ENCODE peak calls at places on chromosomes 16 and 17, in nine cellular contexts. F, U, V, X, N, A, Y, B and W are unnamed samples.

GRCh38 chr16:57513371-57514102 is 22.8 kb downstream of the CCDC102A start:
- DNase-seq in X (no peak), V (no peak), A (peak), B (peak), Y (peak), N (no peak), U (no peak), F (no peak), W (no peak)

GRCh38 chr17:47717261-47717697 is 15.8 kb upstream of the TBX21 start:
- DNase-seq in F (no peak), A (no peak), V (no peak), B (no peak), U (no peak), Y (no peak), X (no peak), N (no peak), W (no peak)

GRCh38 chr16:11637320-11637719 is 30.9 kb upstream of the SNN start:
- DNase-seq in U (no peak), B (no peak), F (no peak), N (no peak), Y (no peak), V (no peak), A (no peak), X (no peak), W (no peak)

GRCh38 chr16:85124636-85125346 is 12.5 kb upstream of the CIBAR2 start:
- DNase-seq in B (no peak), A (no peak), U (no peak), N (no peak), V (no peak), X (no peak), Y (no peak), F (no peak), W (no peak)

GRCh38 chr17:50133769-50134099 is 3.8 kb upstream of the SAMD14 start:
- DNase-seq in A (no peak), X (no peak), U (peak), B (no peak), N (no peak), V (no peak), F (no peak), Y (no peak), W (no peak)

GRCh38 chr16:64445649-64446048 is 676.2 kb downstream of the CDH11 start:
- DNase-seq in A (no peak), B (no peak), V (peak), X (peak), Y (no peak), F (no peak), U (no peak), N (no peak), W (no peak)

GRCh38 chr17:79600613-79601221 is 10.1 kb downstream of the RBFOX3 start:
- DNase-seq in U (no peak), V (no peak), N (no peak), B (no peak), F (no peak), Y (no peak), X (no peak), A (no peak), W (no peak)

GRCh38 chr17:72502940-72503341 is 382.1 kb downstream of the SOX9 start:
- DNase-seq in B (no peak), U (no peak), N (no peak), V (peak), X (no peak), Y (no peak), A (no peak), F (peak), W (peak)

GRCh38 chr17:6796887-6797490 is 21.0 kb downstream of the FBXO39 start:
- DNase-seq in N (no peak), U (no peak), F (peak), A (no peak), Y (no peak), V (no peak), B (no peak), X (no peak), W (peak)

DNA sequence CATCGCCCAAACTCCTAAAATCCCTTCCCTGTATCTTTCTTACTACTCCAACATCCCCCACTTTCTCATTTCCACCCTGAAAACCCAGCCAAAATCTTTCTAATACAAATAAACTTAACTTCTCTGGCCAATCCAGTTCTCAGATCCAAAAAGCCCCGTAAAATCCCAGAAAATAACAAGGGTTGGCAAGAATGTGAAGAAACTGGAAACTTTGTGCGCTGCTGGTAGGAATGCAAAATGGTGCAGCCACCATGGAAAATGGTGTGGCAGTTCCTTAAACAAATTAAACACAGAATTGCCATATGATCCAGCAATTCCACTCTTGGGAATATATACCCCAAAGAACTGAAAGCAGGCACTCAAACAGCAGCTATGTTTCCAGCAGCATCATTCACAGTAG is 24.1 kb downstream of the LRRC75A start:
- DNase-seq in N (no peak), B (no peak), V (no peak), F (no peak), A (no peak), X (no peak), U (no peak), Y (no peak), W (no peak)
- TF ChIP-seq CTCF in N (no peak), B (no peak), V (no peak), F (no peak), A (peak), X (no peak), U (no peak), Y (no peak), W (no peak)

GRCh38 chr17:74565116-74565515 is 2.2 kb downstream of the CD300H start:
- DNase-seq in U (no peak), Y (no peak), A (no peak), X (no peak), N (no peak), V (no peak), B (no peak), F (no peak), W (no peak)

GRCh38 chr17:74568116-74568873 is 986 bp upstream of the CD300H start:
- DNase-seq in X (peak), U (no peak), Y (no peak), F (no peak), N (no peak), V (no peak), A (no peak), B (no peak), W (peak)

GRCh38 chr17:74567397-74567796 is at the start of gene CD300H:
- DNase-seq in V (no peak), A (no peak), Y (no peak), U (no peak), N (no peak), F (no peak), B (no peak), X (no peak), W (no peak)

GRCh38 chr17:74569001-74569391 is 1.7 kb upstream of the CD300H start:
- DNase-seq in U (no peak), V (no peak), Y (no peak), N (no peak), F (no peak), X (no peak), A (no peak), B (no peak), W (no peak)

GRCh38 chr17:74566132-74566753 is 1.1 kb downstream of the CD300H start:
- DNase-seq in F (peak), Y (peak), U (peak), B (no peak), X (peak), N (peak), A (peak), V (peak), W (peak)
- TF ChIP-seq CTCF in F (peak), Y (peak), U (no peak), B (peak), X (peak), N (no peak), A (peak), V (peak), W (peak)

DNA sequence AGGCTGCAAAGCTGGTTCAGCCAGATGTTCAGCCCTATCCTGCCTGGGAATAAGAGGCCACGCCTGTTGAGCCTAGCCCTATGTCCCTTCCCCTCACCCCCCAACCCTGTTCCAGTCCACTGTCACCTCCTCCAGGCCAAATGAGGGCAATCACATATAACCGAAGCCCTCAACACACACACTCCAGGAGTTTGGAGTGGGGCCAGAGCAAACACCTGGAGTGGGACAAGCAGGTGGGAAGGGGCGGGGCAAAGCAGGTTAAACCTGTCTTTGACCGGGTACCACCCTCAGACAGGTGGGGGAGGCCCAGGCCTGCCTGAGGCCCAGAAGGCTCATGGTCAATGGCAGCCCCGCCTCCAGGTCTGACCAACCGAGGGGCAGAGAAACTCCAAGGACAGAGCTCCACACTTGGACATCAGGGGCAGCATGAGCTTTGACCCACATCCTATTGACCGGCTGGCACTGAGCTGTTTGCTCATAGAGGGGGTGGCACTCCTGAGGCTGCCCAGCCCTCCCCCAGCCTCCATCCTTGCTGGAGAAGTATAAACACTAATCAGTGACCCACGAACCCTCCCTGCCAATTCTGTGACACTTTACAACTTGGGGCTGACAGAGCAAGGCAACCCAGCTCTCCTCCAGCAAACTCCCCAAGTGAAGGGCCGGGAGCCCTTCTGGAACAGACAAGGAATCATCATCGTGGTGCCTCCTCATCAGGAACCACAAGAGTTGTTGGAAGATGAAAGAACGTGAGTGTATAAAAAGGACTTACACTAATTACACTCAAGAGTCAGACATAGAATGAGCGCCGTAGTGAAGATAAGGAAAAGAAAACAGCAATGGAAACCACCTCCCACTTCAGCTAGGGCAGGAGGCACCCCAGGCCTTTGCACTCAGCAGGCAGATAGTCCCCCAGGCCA is 1.5 kb downstream of the ESRP2 start:
- DNase-seq in U (peak), V (no peak), F (peak), A (peak), Y (no peak), N (no peak), X (no peak), B (peak), W (no peak)
- TF ChIP-seq CTCF in U (no peak), V (peak), F (no peak), A (no peak), Y (no peak), N (no peak), X (no peak), B (no peak), W (no peak)

GRCh38 chr17:28397275-28397674 is 8.7 kb downstream of the SLC46A1 start:
- DNase-seq in V (no peak), B (no peak), N (no peak), Y (no peak), U (no peak), A (no peak), X (no peak), F (no peak), W (no peak)

GRCh38 chr17:28395968-28396367 is 10.0 kb downstream of the SLC46A1 start:
- DNase-seq in V (no peak), U (peak), N (no peak), Y (no peak), A (no peak), X (no peak), B (no peak), F (no peak), W (no peak)

GRCh38 chr17:28395426-28395825 is 10.6 kb downstream of the SLC46A1 start:
- DNase-seq in B (no peak), A (no peak), V (no peak), X (no peak), N (no peak), U (peak), F (no peak), Y (no peak), W (no peak)

GRCh38 chr17:28397687-28398279 is 8.2 kb downstream of the SLC46A1 start:
- DNase-seq in U (peak), V (no peak), B (no peak), Y (no peak), N (no peak), X (no peak), A (no peak), F (no peak), W (no peak)

DNA sequence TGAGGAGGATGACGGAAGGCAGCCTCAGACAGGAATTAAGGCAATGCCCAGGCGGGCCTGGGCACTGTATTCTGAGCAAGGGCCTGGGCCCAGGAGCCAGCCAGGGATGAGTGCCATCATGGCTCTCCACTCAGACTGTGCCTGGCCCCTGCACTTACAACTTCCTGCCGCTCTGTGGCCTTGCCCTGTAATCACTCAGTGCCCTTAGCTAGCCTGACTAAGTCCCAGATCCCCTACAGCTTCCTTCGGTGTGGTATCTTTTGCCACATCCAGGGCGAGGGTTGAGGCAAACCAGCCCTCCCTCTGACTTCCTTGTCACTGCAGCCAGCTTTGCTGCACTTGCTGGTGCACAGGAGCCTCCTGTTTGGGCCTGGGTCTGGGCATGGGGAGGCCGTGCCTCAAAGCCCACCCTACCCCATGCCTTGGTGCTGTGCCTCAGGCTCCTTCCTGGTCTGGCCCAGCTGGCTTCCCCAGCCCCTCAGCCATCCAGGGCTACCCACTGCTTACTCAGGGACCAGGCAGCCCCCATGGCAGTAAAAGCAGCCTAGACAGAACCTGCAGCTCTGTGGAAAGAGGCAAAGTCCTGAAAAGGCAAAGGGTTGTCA is 9.3 kb downstream of the SLC46A1 start:
- DNase-seq in F (no peak), B (no peak), U (peak), N (no peak), V (no peak), Y (no peak), X (no peak), A (no peak), W (no peak)
- TF ChIP-seq CTCF in F (no peak), B (no peak), U (no peak), N (no peak), V (no peak), Y (no peak), X (no peak), A (no peak), W (no peak)

DNA sequence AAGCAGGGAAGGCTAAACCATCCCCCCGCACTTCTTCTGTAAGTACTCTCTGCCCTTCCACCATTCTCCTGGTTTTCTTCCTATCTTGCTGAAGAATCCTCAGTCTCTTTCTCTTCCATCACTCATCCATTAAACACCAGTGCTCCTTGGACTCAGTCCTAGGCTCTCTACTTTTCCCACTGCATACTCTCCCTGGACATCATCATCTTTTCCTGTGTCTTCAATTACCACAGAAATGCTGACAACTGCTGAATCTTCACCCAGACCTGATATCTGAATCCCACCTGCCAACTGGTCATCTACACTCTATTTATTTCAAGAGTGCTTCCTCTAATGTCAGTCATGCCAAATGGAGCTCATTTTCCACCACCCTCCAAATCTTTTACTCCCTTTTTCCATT is 53.8 kb upstream of the ARL6IP1 start:
- DNase-seq in X (no peak), V (no peak), A (no peak), F (no peak), U (no peak), N (no peak), B (no peak), Y (no peak), W (no peak)
- TF ChIP-seq CTCF in X (no peak), V (no peak), A (no peak), F (no peak), U (no peak), N (no peak), B (no peak), Y (no peak), W (no peak)

GRCh38 chr17:75289122-75289831 is at the start of gene SLC25A19:
- DNase-seq in N (peak), U (peak), F (peak), V (peak), B (peak), A (peak), Y (peak), X (peak), W (peak)
- TF ChIP-seq CTCF in N (no peak), U (no peak), F (peak), V (no peak), B (peak), A (no peak), Y (no peak), X (no peak), W (no peak)

DNA sequence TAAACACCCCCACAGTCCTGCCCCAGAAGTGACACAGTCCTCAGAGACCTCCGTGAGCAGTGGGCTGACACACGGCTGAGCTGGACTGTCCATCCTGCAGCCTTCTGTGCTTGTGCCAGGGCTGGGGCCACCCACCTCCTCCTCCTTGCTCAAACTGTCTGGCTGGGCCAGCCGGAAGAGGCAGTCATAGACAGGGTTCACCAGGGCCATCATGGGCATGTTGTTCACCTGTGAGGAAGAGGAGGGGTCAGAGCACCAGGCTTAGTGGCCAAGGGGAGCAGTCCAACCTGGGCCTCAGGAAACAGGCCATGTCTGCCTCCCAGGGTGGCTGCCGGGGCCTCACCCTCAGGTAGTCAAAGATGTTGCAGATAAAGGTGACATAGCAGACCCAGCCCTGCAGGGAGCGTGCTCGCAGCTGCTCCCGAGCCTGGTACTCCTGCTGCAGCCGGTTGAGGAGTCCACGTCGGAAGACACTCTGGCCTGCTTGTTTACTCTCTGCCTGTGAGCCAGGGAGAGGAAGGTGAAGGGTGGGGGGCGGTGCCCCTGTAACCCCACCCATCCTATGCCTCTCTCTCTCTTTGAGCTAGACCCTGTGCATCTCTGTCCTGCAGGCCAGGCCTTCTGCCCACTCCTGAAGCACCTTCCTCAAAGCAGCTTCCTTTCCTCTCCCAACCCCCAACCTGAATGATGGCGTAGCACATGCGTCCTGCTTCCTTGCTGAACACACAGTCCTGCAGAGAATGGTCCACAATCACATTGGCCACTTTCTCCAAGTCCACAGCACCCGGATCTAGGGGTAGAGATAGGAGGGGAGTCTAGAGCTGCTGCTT is 3.4 kb downstream of the MIF4GD start:
- DNase-seq in F (no peak), U (no peak), A (peak), V (no peak), N (no peak), X (no peak), Y (no peak), B (no peak), W (no peak)
- TF ChIP-seq CTCF in F (no peak), U (no peak), A (peak), V (no peak), N (no peak), X (no peak), Y (no peak), B (no peak), W (no peak)

DNA sequence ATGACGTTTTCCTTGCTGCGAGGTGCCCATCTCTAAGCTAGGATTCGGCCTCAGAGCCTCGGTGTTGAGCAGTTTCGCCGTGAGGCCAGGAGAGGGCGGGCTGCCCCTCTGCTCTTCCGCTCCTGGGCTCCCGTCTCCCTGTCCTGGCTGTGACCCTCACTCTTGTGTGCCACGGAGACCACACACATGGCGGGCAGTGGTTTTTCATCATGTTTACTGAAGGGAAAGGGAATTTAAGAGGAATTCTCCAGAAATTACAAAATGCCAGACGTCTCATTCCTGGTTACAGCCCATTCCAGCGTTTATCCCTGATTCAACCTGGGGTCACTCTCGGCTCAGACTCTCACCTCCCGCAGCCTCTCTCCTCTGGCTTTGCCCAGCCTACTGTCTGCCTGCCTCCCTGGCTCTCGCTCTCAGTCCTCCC is 96.8 kb upstream of the ELAC2 start:
- DNase-seq in X (peak), U (peak), B (no peak), Y (peak), F (peak), A (peak), V (peak), N (no peak), W (peak)
- TF ChIP-seq CTCF in X (peak), U (no peak), B (peak), Y (peak), F (peak), A (peak), V (peak), N (no peak), W (peak)

DNA sequence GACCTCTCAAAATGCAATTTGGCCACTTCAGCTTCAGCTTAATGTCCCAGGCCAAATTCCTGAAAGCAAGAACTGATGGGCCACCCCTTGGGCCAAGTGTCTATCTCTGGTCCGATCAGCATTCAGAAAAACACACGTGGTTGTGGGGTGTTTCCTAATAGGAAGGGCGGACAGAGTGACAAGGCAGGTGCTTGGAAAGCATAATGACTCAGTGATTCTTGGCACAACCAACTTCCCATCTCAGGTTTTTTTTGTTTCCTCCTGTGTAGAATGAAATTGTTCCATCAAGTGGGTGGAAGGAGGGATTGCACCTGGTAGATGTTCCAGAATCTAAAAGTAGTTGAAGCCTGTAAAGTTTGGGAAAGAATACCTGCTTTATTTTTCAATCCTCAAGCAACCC is 155.6 kb downstream of the HS3ST2 start:
- DNase-seq in N (no peak), Y (no peak), F (peak), B (no peak), V (no peak), X (no peak), A (no peak), U (no peak), W (no peak)
- TF ChIP-seq CTCF in N (no peak), Y (no peak), F (no peak), B (no peak), V (no peak), X (no peak), A (no peak), U (no peak), W (no peak)